ENCODE peak calls at places on chromosomes 7 and 10, in five cellular contexts. O is SK-N-SH, J is HEK293T, M is HepG2, N is K562. L is an unnamed sample.

GRCh38 chr7:139152149-139152548 is 42.6 kb upstream of the ZC3HAV1 start:
- DNase-seq in J (no peak), M (no peak), O (no peak), N (no peak), L (no peak)

GRCh38 chr7:108292541-108292940 is 162.4 kb upstream of the LAMB4 start:
- DNase-seq in M (no peak), O (no peak), N (no peak), J (no peak), L (no peak)

GRCh38 chr10:88987840-88988239 is 2.8 kb upstream of the FAS start:
- DNase-seq in M (no peak), N (no peak), J (no peak), O (no peak), L (no peak)

GRCh38 chr10:89351402-89352038 is 23.7 kb downstream of the IFIT3 start:
- DNase-seq in O (no peak), J (no peak), M (no peak), N (no peak), L (peak)

GRCh38 chr10:28892818-28893547 is 215.7 kb downstream of the BAMBI start:
- DNase-seq in M (no peak), N (no peak), J (no peak), O (no peak), L (no peak)

GRCh38 chr10:101123085-101123814 is 7.8 kb upstream of the TLX1 start:
- DNase-seq in N (no peak), J (no peak), M (no peak), O (peak), L (no peak)

GRCh38 chr7:90312745-90313144 is 8.4 kb downstream of the FAM237B start:
- DNase-seq in M (peak), J (no peak), O (no peak), N (peak), L (no peak)

GRCh38 chr7:87359366-87359765 is 13.9 kb downstream of the CROT start:
- DNase-seq in M (no peak), J (no peak), N (no peak), O (no peak), L (no peak)

GRCh38 chr10:132536241-132536963 is 1.2 kb upstream of the INPP5A start:
- DNase-seq in M (no peak), O (peak), J (no peak), N (no peak), L (no peak)

GRCh38 chr10:34168429-34168828 is 646.7 kb downstream of the PARD3 start:
- DNase-seq in M (no peak), O (no peak), N (no peak), J (no peak), L (no peak)

GRCh38 chr7:148474421-148474820 is 116.1 kb upstream of the C7orf33 start:
- DNase-seq in O (no peak), M (no peak), N (no peak), J (no peak), L (no peak)

GRCh38 chr7:101104799-101105198 is 19.5 kb downstream of the TRIM56 start:
- DNase-seq in O (no peak), M (no peak), N (no peak), J (no peak), L (no peak)

GRCh38 chr10:98295907-98296306 is 27.9 kb upstream of the LOXL4 start:
- DNase-seq in N (no peak), O (peak), M (no peak), J (no peak), L (no peak)

GRCh38 chr10:97475936-97476594 is 22.2 kb downstream of the MMS19 start:
- DNase-seq in O (no peak), M (no peak), N (no peak), J (no peak), L (no peak)

GRCh38 chr7:40918701-40919271 is 784.0 kb downstream of the SUGCT start:
- DNase-seq in N (no peak), O (no peak), M (no peak), J (no peak), L (no peak)

GRCh38 chr7:142303650-142304049 is 45.8 kb upstream of the PRSS58 start:
- DNase-seq in O (peak), M (no peak), N (peak), J (peak), L (no peak)

GRCh38 chr10:49749556-49750491 is 12.3 kb downstream of the OGDHL start:
- DNase-seq in J (peak), N (no peak), O (no peak), M (no peak), L (no peak)

GRCh38 chr10:49751216-49751615 is 10.9 kb downstream of the OGDHL start:
- DNase-seq in M (no peak), O (peak), J (no peak), N (no peak), L (no peak)

GRCh38 chr10:49750546-49750945 is 11.6 kb downstream of the OGDHL start:
- DNase-seq in M (no peak), N (no peak), J (no peak), O (peak), L (no peak)

GRCh38 chr10:49752584-49752983 is 9.5 kb downstream of the OGDHL start:
- DNase-seq in J (no peak), M (no peak), O (no peak), N (no peak), L (no peak)

GRCh38 chr10:49751636-49752510 is 10.2 kb downstream of the OGDHL start:
- DNase-seq in N (no peak), J (peak), M (no peak), O (no peak), L (no peak)
- TF ChIP-seq FOXM1 in N (no peak), J (no peak), M (no peak), O (no peak), L (no peak)

GRCh38 chr10:78764436-78764835 is 304.3 kb upstream of the ZMIZ1 start:
- DNase-seq in J (no peak), M (no peak), N (no peak), O (no peak), L (no peak)
- TF ChIP-seq FOXM1 in J (no peak), M (no peak), N (no peak), O (no peak), L (no peak)

GRCh38 chr7:63093481-63093880 is 905.2 kb upstream of the ZNF722 start:
- DNase-seq in M (no peak), O (no peak), J (no peak), N (peak), L (no peak)

GRCh38 chr7:63096141-63096540 is 902.5 kb upstream of the ZNF722 start:
- DNase-seq in J (no peak), M (no peak), N (no peak), O (no peak), L (no peak)

GRCh38 chr7:63087575-63088190 is 911.0 kb upstream of the ZNF722 start:
- DNase-seq in O (no peak), N (no peak), M (no peak), J (no peak), L (no peak)

DNA sequence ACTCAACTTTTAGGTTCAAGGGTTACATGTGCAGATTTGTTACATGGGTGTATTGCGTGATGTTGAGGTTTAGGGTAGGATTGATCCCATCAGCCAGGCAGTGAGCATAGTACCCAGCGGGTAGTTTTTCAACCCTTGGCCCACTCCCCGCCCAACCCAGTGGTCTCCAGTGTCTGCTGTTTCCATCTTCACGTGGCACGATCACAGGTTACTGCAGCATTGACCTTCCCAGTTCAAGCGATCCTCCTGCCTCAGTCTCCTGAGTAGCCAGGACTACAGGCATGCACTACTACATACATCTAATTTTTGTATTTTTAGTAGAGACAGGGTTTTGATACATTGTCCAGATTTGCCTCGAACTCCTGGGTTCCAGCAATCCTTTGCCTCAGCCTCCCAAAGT is 905.7 kb upstream of the ZNF722 start:
- DNase-seq in O (no peak), N (no peak), M (no peak), J (no peak), L (no peak)
- TF ChIP-seq FOXM1 in O (no peak), N (no peak), M (no peak), J (no peak), L (no peak)

GRCh38 chr7:27131390-27131819 is 848 bp upstream of the HOXA4 start:
- DNase-seq in M (no peak), N (no peak), J (no peak), O (no peak), L (no peak)

GRCh38 chr7:27128776-27129728 is 1.5 kb downstream of the HOXA4 start:
- DNase-seq in N (no peak), M (no peak), J (no peak), O (no peak), L (no peak)

GRCh38 chr7:27128034-27128433 is 2.5 kb downstream of the HOXA4 start:
- DNase-seq in M (no peak), N (no peak), J (no peak), O (no peak), L (no peak)

GRCh38 chr7:27130540-27131389 is at the start of gene HOXA4:
- DNase-seq in O (peak), N (no peak), J (peak), M (peak), L (no peak)

DNA sequence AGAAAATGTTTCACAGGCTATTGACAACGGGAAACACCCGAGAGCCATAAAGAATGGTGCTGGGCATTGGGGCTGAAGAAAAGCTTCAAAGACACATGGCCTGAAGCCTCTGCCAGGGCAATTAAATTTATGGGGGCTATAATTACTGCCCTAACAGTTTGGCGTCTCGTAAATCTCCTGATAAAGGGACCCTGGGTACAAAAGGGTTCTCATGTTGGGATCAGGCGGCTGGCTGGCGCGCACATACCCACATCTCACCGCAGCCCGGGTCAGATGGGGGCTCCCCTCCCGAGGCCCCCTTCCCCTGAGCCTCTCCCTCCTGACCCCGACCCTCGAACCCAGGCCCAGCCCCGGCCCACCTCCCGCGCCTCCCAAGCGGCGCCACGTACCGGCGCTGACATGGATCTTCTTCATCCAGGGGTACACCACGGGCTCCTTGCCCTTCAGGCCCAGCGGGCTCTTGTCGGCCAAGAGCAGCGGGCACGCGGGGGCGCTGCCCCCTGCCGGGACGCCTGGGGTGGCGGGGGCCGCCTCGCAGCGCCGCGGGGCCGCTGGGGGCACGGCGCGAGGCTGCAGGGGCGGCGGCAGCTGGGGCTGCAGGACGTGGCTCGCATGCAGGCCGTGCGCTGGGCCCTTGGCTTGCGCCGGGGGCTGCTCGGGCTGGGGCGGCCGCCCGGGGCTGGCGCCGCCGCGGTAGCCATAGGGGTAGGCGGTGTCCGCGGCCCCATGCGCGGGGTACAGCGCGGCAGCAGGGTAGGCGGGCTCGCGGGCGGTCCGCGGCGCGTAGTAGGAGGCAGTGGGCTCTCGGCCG is 623 bp downstream of the HOXA4 start:
- DNase-seq in O (no peak), N (no peak), J (no peak), M (peak), L (no peak)
- TF ChIP-seq FOXM1 in O (no peak), N (no peak), J (peak), M (no peak), L (no peak)

GRCh38 chr10:124705817-124706461 is 38.2 kb downstream of the FAM53B start:
- DNase-seq in M (no peak), O (no peak), N (peak), J (no peak), L (no peak)

GRCh38 chr10:124704428-124704805 is 39.8 kb downstream of the FAM53B start:
- DNase-seq in O (no peak), J (no peak), M (no peak), N (no peak), L (no peak)

GRCh38 chr10:124703778-124704427 is 40.3 kb downstream of the FAM53B start:
- DNase-seq in O (no peak), J (no peak), M (no peak), N (no peak), L (no peak)

GRCh38 chr10:124706462-124706857 is 37.7 kb downstream of the FAM53B start:
- DNase-seq in O (no peak), M (no peak), J (no peak), N (no peak), L (no peak)

GRCh38 chr10:124705021-124705740 is 39.0 kb downstream of the FAM53B start:
- DNase-seq in J (no peak), M (no peak), N (no peak), O (no peak), L (no peak)
- TF ChIP-seq FOXM1 in J (no peak), M (no peak), N (no peak), O (no peak), L (no peak)

DNA sequence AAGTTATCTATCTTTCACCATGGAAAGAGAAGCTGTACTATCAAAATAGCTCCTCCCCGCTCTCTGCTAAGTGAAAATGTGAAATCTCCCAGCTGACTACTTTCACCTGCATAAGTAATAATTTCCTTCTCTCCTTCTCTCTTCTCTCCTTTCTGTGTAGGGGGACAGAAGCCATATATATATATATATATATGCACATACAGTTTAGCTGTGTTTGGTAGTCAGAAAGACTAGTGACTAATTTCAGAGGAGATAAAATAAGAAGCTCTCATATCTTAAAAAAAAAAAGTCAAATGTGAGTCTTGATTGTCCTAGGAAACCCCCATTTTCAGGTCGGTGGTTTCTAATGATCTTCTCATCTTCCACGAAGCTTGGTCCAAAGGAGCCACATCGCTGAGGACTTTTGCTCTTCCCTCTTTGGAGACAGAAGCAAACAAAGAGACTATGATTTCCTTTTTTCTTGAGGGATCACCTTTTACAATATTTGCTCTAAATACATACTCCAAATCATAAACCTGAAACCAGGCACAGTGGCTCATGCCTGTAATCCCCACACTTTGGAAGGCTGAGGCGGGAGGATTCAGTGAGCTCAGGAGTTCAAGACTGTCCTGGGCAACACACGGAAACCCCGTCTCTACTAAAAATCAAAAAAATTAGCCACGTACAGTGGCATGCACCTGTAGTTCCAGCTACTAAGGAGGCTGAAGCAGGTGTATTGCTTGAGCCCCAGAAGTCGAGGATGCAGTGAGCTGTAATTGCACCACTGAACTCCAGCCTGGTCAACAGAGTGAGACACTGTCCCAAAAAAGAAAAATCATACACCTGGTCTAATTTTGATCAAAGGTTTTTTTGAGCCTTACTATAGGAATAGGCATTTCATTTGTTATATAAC is 30.8 kb upstream of the GDI2 start:
- DNase-seq in N (no peak), J (no peak), M (no peak), O (no peak), L (no peak)
- TF ChIP-seq FOXM1 in N (no peak), J (no peak), M (no peak), O (no peak), L (no peak)

GRCh38 chr7:136666110-136666509 is 202.3 kb upstream of the CHRM2 start:
- DNase-seq in O (peak), J (no peak), N (no peak), M (no peak), L (no peak)
- TF ChIP-seq FOXM1 in O (no peak), J (no peak), N (no peak), M (no peak), L (no peak)

L was measured in GM12878.